ENCODE peak calls at places on chromosomes 16 and 17, in seven cellular contexts. M, V, X, W, E, P and H are unnamed samples.

GRCh38 chr16:87847467-87847784 is 21.9 kb downstream of the SLC7A5 start:
- DNase-seq in W (no peak), E (no peak), X (no peak), P (no peak), V (no peak), M (no peak), H (no peak)

GRCh38 chr17:66190738-66191606 is 961 bp downstream of the CEP112 start:
- DNase-seq in V (no peak), P (no peak), X (no peak), M (no peak), E (peak; percentile 79), W (peak; percentile 5), H (peak; percentile 11)

GRCh38 chr17:44503080-44503842 is at the start of gene GPATCH8:
- DNase-seq in X (peak; percentile 99), E (peak; percentile 93), V (peak; percentile 94), P (peak; percentile 73), M (peak; percentile 93), W (peak; percentile 98), H (peak; percentile 80)

GRCh38 chr16:84975066-84975465 is 36.3 kb downstream of the ZDHHC7 start:
- DNase-seq in V (no peak), P (no peak), E (no peak), M (no peak), X (no peak), W (no peak), H (no peak)

GRCh38 chr17:38417210-38417951 is 10.9 kb upstream of the ARHGAP23 start:
- DNase-seq in W (no peak), V (peak; percentile 44), E (no peak), P (no peak), M (no peak), X (no peak), H (no peak)

GRCh38 chr16:81715358-81716196 is 63.5 kb upstream of the PLCG2 start:
- DNase-seq in E (no peak), W (no peak), X (no peak), P (no peak), M (no peak), V (no peak), H (no peak)

GRCh38 chr17:42107597-42108576 is 4.6 kb downstream of the DHX58 start:
- DNase-seq in M (peak; percentile 87), V (peak; percentile 81), W (peak; percentile 97), P (peak; percentile 69), E (peak; percentile 32), X (peak; percentile 63), H (peak; percentile 35)

GRCh38 chr17:38454528-38454927 is 26.3 kb downstream of the ARHGAP23 start:
- DNase-seq in M (no peak), V (no peak), P (no peak), E (peak; percentile 80), X (no peak), W (no peak), H (peak; percentile 50)

GRCh38 chr17:4074831-4075495 is 67.9 kb downstream of the ZZEF1 start:
- DNase-seq in V (peak; percentile 20), X (peak; percentile 21), P (peak; percentile 15), M (no peak), W (peak; percentile 44), E (peak; percentile 47), H (no peak)

GRCh38 chr16:70574595-70575271 is 51.1 kb downstream of the SF3B3 start:
- DNase-seq in V (no peak), W (no peak), P (no peak), X (no peak), M (no peak), E (peak; percentile 10), H (no peak)

GRCh38 chr16:17555176-17555575 is 84.4 kb upstream of the XYLT1 start:
- DNase-seq in V (no peak), X (no peak), E (peak; percentile 83), P (no peak), W (no peak), M (no peak), H (peak; percentile 55)

GRCh38 chr17:19760781-19761180 is 12.7 kb upstream of the ALDH3A1 start:
- DNase-seq in V (no peak), M (no peak), P (no peak), E (no peak), X (no peak), W (no peak), H (no peak)

GRCh38 chr17:2386400-2387085 is 14.3 kb downstream of the MNT start:
- DNase-seq in P (no peak), E (no peak), M (no peak), X (no peak), V (no peak), W (no peak), H (no peak)

GRCh38 chr17:2266045-2266864 is 37.3 kb downstream of the SMG6 start:
- DNase-seq in V (peak; percentile 75), X (no peak), M (peak; percentile 20), W (no peak), E (no peak), P (no peak), H (no peak)

GRCh38 chr17:1644493-1645206 is 882 bp downstream of the SCARF1 start:
- DNase-seq in P (no peak), X (no peak), E (peak; percentile 73), M (no peak), W (no peak), V (no peak), H (no peak)

GRCh38 chr17:45983614-45984310 is 15.3 kb upstream of the STH start:
- DNase-seq in E (no peak), W (no peak), X (no peak), P (no peak), M (no peak), V (no peak), H (no peak)

GRCh38 chr17:44496815-44497214 is 6.4 kb downstream of the GPATCH8 start:
- DNase-seq in P (no peak), E (no peak), M (no peak), X (no peak), V (no peak), W (no peak), H (no peak)

GRCh38 chr16:49473131-49473530 is 99.5 kb downstream of the C16orf78 start:
- DNase-seq in X (no peak), M (no peak), E (no peak), W (no peak), P (no peak), V (no peak), H (no peak)

GRCh38 chr16:89764711-89765201 is 43.4 kb downstream of the ZNF276 start:
- DNase-seq in W (no peak), V (peak; percentile 71), P (no peak), X (no peak), E (no peak), M (no peak), H (no peak)

GRCh38 chr17:49995055-49995738 is at the start of gene DLX3:
- DNase-seq in P (peak; percentile 65), W (peak; percentile 95), X (peak; percentile 81), M (no peak), V (peak; percentile 18), E (peak; percentile 62), H (peak; percentile 46)

GRCh38 chr17:78223061-78223460 is 8.4 kb upstream of the TMEM235 start:
- DNase-seq in P (no peak), X (no peak), W (no peak), E (no peak), V (no peak), M (no peak), H (no peak)

GRCh38 chr17:57373071-57373470 is 116.7 kb downstream of the MSI2 start:
- DNase-seq in V (no peak), P (no peak), E (no peak), W (no peak), X (no peak), M (no peak), H (no peak)

GRCh38 chr17:75516619-75517276 is 420 bp downstream of the TSEN54 start:
- DNase-seq in V (peak; percentile 29), E (no peak), X (peak; percentile 57), W (peak; percentile 82), P (no peak), M (no peak), H (no peak)

GRCh38 chr17:75515523-75516254 is at the start of gene CASKIN2:
- DNase-seq in P (no peak), M (peak; percentile 67), E (peak; percentile 86), V (peak; percentile 61), X (peak; percentile 99), W (peak; percentile 97), H (peak; percentile 79)

GRCh38 chr17:75516255-75516618 is at the start of gene TSEN54:
- DNase-seq in X (peak; percentile 97), M (peak; percentile 96), W (peak; percentile 93), V (peak; percentile 94), P (no peak), E (peak; percentile 79), H (peak; percentile 81)

GRCh38 chr17:75518201-75518600 is 1.9 kb downstream of the TSEN54 start:
- DNase-seq in W (no peak), E (no peak), X (no peak), M (no peak), P (no peak), V (peak; percentile 66), H (no peak)

GRCh38 chr17:75517277-75517865 is 1.0 kb downstream of the TSEN54 start:
- DNase-seq in E (no peak), M (no peak), P (no peak), V (no peak), W (peak; percentile 33), X (peak; percentile 39), H (no peak)
- H3K4me3 ChIP-seq in E (peak overlapping the region; percentile 82), M (peak overlapping the region; percentile 74), P (peak overlapping the region; percentile 80), V (peak overlapping the region; percentile 88), W (peak overlapping the region; percentile 87), X (peak overlapping the region; percentile 93), H (peak overlapping the region; percentile 74)

GRCh38 chr16:31347445-31347844 is 7.5 kb upstream of the ITGAX start:
- DNase-seq in V (no peak), E (no peak), X (no peak), P (no peak), M (no peak), W (no peak), H (no peak)

GRCh38 chr16:31348578-31348977 is 6.4 kb upstream of the ITGAX start:
- DNase-seq in P (no peak), X (no peak), M (no peak), W (no peak), E (no peak), V (no peak), H (no peak)

GRCh38 chr16:31350275-31351005 is 4.5 kb upstream of the ITGAX start:
- DNase-seq in P (no peak), M (no peak), E (no peak), X (no peak), W (no peak), V (peak; percentile 66), H (no peak)

GRCh38 chr16:31344712-31345111 is 10.3 kb upstream of the ITGAX start:
- DNase-seq in V (no peak), P (no peak), X (no peak), E (no peak), M (no peak), W (no peak), H (no peak)
- H3K4me3 ChIP-seq in V (no peak overlapping the region), P (no peak overlapping the region), X (no peak overlapping the region), E (no peak overlapping the region), M (no peak overlapping the region), W (no peak overlapping the region), H (no peak overlapping the region)

DNA sequence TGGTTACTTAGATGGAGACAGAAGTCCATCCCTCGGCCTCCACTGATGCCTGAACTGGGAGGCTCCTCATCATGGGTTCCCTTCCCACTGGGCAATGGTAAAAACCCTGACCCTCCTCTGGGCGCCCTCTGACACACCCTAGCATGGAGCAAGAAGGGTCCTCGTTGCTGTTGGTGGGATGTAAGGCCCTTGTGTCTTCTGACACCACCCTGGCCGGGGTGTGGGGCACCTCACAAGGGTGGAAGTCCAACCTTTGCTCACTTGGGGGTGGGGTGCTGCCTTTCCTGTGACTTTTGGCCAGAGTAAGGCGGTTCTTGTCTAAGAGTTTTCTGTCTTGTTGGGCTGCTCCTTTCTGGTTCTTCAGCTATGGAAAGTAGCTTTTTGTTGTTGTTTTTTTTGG is 28.7 kb downstream of the MPRIP start:
- DNase-seq in V (no peak), P (no peak), W (no peak), M (no peak), X (no peak), E (no peak), H (no peak)
- H3K4me3 ChIP-seq in V (no peak overlapping the region), P (no peak overlapping the region), W (no peak overlapping the region), M (no peak overlapping the region), X (no peak overlapping the region), E (no peak overlapping the region), H (no peak overlapping the region)

GRCh38 chr16:31876955-31877828 is 3.6 kb downstream of the ZNF267 start:
- DNase-seq in M (no peak), X (peak; percentile 49), E (peak; percentile 96), P (peak; percentile 67), V (no peak), W (no peak), H (peak; percentile 86)
- H3K4me3 ChIP-seq in M (no peak overlapping the region), X (no peak overlapping the region), E (peak overlapping the region; percentile 8), P (peak overlapping the region; percentile 46), V (no peak overlapping the region), W (no peak overlapping the region), H (peak overlapping the region; percentile 20)